ENCODE peak calls at places on chromosome 14, in five cellular contexts. F is upper lobe of right lung, V is cardiac muscle cell, T is astrocyte of the cerebellum, U is GM20000. R is an unnamed sample.

GRCh38 chr14:88195676-88196075 is 127.4 kb downstream of the KCNK10 start:
- DNase-seq in F (no peak), V (peak), T (no peak), U (no peak), R (no peak)

GRCh38 chr14:59229653-59230406 is 41.4 kb downstream of the DAAM1 start:
- DNase-seq in F (no peak), V (no peak), T (no peak), U (no peak), R (no peak)

GRCh38 chr14:61341275-61342210 is 20.2 kb downstream of the PRKCH start:
- DNase-seq in F (no peak), V (no peak), T (no peak), U (no peak), R (no peak)

GRCh38 chr14:103501041-103501870 is 21.4 kb downstream of the CKB start:
- DNase-seq in F (no peak), V (no peak), T (no peak), U (peak), R (no peak)

GRCh38 chr14:65832431-65833253 is 420.1 kb downstream of the FUT8 start:
- DNase-seq in F (no peak), V (peak), T (no peak), U (no peak), R (no peak)

GRCh38 chr14:61662437-61663311 is 32.6 kb upstream of the HIF1A start:
- DNase-seq in F (no peak), V (peak), T (no peak), U (peak), R (no peak)

GRCh38 chr14:92930737-92931602 is 8.0 kb downstream of the CHGA start:
- DNase-seq in F (no peak), V (no peak), T (no peak), U (no peak), R (no peak)

GRCh38 chr14:84409435-84409834 is 1120.5 kb upstream of the FLRT2 start:
- DNase-seq in F (no peak), V (peak), T (no peak), U (no peak), R (no peak)

GRCh38 chr14:74258705-74259035 is 19.4 kb downstream of the VSX2 start:
- DNase-seq in F (no peak), V (no peak), T (no peak), U (no peak), R (no peak)

GRCh38 chr14:69879175-69880047 is at the start of gene SMOC1:
- DNase-seq in F (no peak), V (peak), T (peak), U (peak), R (peak)

GRCh38 chr14:105067140-105067968 is 2.1 kb upstream of the GPR132 start:
- DNase-seq in F (peak), V (no peak), T (no peak), U (no peak), R (no peak)

GRCh38 chr14:32013083-32013482 is 64.0 kb upstream of the ARHGAP5 start:
- DNase-seq in F (no peak), V (peak), T (no peak), U (no peak), R (no peak)

GRCh38 chr14:60233251-60233650 is 15.8 kb upstream of the PPM1A start:
- DNase-seq in F (no peak), V (no peak), T (no peak), U (no peak), R (no peak)

GRCh38 chr14:95834491-95834890 is 42.1 kb upstream of the TUNAR start:
- DNase-seq in F (no peak), V (no peak), T (no peak), U (no peak), R (no peak)

GRCh38 chr14:79947440-79947839 is 263.9 kb downstream of the DIO2 start:
- DNase-seq in F (no peak), V (no peak), T (no peak), U (no peak), R (no peak)

GRCh38 chr14:96054661-96055060 is 15.5 kb downstream of the C14orf132 start:
- DNase-seq in F (no peak), V (no peak), T (no peak), U (no peak), R (no peak)

GRCh38 chr14:57058319-57058718 is 210.4 kb downstream of the EXOC5 start:
- DNase-seq in F (no peak), V (no peak), T (no peak), U (no peak), R (no peak)

GRCh38 chr14:59484611-59485174 is 376 bp downstream of the JKAMP start:
- DNase-seq in F (no peak), V (no peak), T (no peak), U (no peak), R (no peak)

GRCh38 chr14:104970231-104971068 is 7.7 kb downstream of the AHNAK2 start:
- DNase-seq in F (no peak), V (peak), T (peak), U (no peak), R (no peak)

GRCh38 chr14:52825085-52825484 is 33.7 kb upstream of the GNPNAT1 start:
- DNase-seq in F (no peak), V (no peak), T (no peak), U (peak), R (no peak)

GRCh38 chr14:34502826-34503225 is 36.7 kb downstream of the EAPP start:
- DNase-seq in F (no peak), V (peak), T (no peak), U (no peak), R (no peak)

GRCh38 chr14:68598621-68599447 is 194.0 kb downstream of the ZFP36L1 start:
- DNase-seq in F (peak), V (peak), T (peak), U (no peak), R (no peak)

GRCh38 chr14:36020120-36021029 is 156.1 kb downstream of the PTCSC3 start:
- DNase-seq in F (no peak), V (no peak), T (no peak), U (no peak), R (no peak)
- TF ChIP-seq CTCF in F (no peak), V (no peak), T (no peak), U (no peak), R (no peak)

DNA sequence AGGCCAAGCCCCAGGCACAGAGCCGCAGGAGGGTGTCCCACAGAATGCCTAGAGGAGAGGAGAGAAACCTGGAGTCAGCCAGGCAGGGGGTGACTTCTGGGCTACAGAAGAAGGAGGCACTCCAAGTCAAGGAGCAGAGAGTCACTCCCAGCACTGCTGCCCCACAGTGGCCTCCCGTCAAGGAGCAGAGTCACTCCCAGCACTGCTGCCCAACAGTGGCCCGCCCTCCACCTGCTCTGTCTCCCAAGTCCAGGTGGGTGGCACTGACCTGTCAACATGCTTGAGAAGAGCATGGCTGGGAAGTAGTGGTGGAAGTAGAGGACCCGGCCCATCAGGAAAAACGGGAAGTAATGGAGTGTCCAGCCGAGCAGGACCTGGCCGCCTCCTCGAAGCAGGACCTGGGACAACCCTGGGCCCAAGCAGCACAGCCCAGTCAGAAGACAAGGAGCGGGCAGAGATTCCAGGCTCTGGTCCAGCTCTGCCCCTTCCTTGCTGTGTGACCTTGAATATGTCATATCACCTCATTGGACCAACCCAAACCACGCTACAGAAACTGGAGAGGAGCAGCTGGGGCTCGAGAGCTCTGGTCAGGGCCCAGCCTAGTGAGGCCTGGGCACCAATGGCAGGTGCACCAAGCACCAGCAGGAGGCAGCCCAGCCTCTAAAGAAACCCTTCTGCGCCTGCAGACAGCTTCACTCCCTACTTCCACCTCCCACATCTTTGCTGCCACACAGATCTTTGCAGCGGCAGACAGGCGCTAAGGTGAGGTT is 7.6 kb upstream of the NGB start:
- DNase-seq in F (no peak), V (no peak), T (no peak), U (no peak), R (no peak)
- TF ChIP-seq CTCF in F (no peak), V (no peak), T (no peak), U (no peak), R (no peak)

DNA sequence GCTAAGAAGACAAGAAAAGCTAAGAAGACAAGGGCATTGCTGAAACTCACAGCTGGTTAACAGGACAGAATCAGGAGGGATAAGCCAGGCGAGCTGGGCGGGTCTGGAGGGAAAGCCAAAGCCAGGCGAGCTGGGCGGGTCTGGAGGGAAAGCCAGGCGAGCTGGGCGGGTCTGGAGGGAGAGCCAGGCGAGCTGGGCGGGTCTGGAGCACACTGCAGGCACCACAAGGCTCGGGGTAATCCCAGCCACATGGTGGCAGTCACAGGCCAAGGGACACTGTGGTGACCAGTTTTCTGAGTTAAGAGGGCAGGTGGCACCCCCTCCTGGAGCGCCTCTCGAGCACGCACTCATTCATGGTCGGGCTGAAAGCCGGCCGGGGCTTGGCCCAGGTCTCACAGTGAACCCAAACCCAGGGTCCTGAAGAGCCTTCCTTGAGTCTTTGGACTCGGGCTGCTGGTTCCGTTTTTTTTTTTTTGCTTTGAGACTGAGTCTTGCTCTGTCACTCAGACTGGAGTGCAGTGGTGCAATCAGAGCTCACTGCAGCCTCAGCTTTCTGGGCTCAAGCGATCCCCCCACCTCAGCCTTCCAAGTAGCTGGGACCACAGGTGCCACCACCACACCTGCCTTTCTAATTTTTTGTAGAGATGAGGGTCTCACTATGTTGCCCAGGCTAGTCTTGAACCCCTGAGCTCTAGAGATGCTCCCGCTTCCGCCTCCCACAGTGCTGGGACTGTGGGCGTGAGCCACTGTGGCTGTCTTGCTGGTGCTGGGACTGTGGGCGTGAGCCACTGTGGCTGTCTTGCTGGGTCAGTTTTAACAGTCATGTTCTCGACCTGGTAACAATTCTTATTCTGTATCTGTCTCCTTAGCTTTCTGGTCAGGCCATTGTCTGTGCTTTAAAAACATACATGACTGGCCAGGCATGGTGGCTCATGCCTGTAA is 40.2 kb downstream of the HSP90AA1 start:
- DNase-seq in F (peak), V (peak), T (peak), U (no peak), R (peak)
- TF ChIP-seq CTCF in F (peak), V (peak), T (peak), U (peak), R (peak)

GRCh38 chr14:102491786-102492522 is 17.6 kb downstream of the ANKRD9 start:
- DNase-seq in F (peak), V (no peak), T (no peak), U (no peak), R (no peak)
- TF ChIP-seq CTCF in F (no peak), V (no peak), T (no peak), U (no peak), R (no peak)